ENCODE peak calls at places on chromosomes 2 and 18, in eight cellular contexts. One of them, this sample, is unnamed.
A peak's percentile ranks its signal among the peaks of the same experiment; 100 is the strongest.

GRCh38 chr2:219758907-219759680 is 131.7 kb downstream of the SLC4A3 start:
- DNase-seq in endothelial cell: no peak
- DNase-seq in AG10803: no peak
- DNase-seq in renal cortical epithelial cell: no peak
- DNase-seq in heart right ventricle: no peak
- DNase-seq in KBM-7: no peak
- DNase-seq in right lobe of liver: no peak
- DNase-seq in Daoy: no peak
- DNase-seq in this sample: no peak

GRCh38 chr18:1760901-1761300 is 810.4 kb downstream of the METTL4 start:
- DNase-seq in right lobe of liver: no peak
- DNase-seq in AG10803: no peak
- DNase-seq in heart right ventricle: no peak
- DNase-seq in endothelial cell: no peak
- DNase-seq in KBM-7: no peak
- DNase-seq in renal cortical epithelial cell: no peak
- DNase-seq in Daoy: no peak
- DNase-seq in this sample: no peak

GRCh38 chr2:159903404-159904126 is 105.6 kb upstream of the CD302 start:
- DNase-seq in AG10803: peak; percentile 23
- DNase-seq in right lobe of liver: peak; percentile 54
- DNase-seq in Daoy: peak; percentile 59
- DNase-seq in endothelial cell: no peak
- DNase-seq in heart right ventricle: peak; percentile 12
- DNase-seq in renal cortical epithelial cell: no peak
- DNase-seq in KBM-7: no peak
- DNase-seq in this sample: peak; percentile 51

GRCh38 chr18:58280159-58280540 is 236.1 kb downstream of the NEDD4L start:
- DNase-seq in Daoy: no peak
- DNase-seq in KBM-7: no peak
- DNase-seq in endothelial cell: no peak
- DNase-seq in renal cortical epithelial cell: no peak
- DNase-seq in heart right ventricle: no peak
- DNase-seq in AG10803: no peak
- DNase-seq in right lobe of liver: peak; percentile 76
- DNase-seq in this sample: peak; percentile 74

GRCh38 chr2:226184940-226185575 is 614.6 kb downstream of the IRS1 start:
- DNase-seq in renal cortical epithelial cell: no peak
- DNase-seq in heart right ventricle: peak; percentile 12
- DNase-seq in AG10803: peak; percentile 65
- DNase-seq in Daoy: peak; percentile 25
- DNase-seq in KBM-7: no peak
- DNase-seq in endothelial cell: no peak
- DNase-seq in right lobe of liver: no peak
- DNase-seq in this sample: no peak

GRCh38 chr2:64312622-64312948 is 141.4 kb upstream of the LGALSL start:
- DNase-seq in Daoy: no peak
- DNase-seq in KBM-7: no peak
- DNase-seq in renal cortical epithelial cell: no peak
- DNase-seq in heart right ventricle: no peak
- DNase-seq in right lobe of liver: no peak
- DNase-seq in endothelial cell: no peak
- DNase-seq in AG10803: no peak
- DNase-seq in this sample: no peak

GRCh38 chr2:36615214-36615613 is 17.2 kb upstream of the FEZ2 start:
- DNase-seq in renal cortical epithelial cell: peak; percentile 16
- DNase-seq in AG10803: peak; percentile 56
- DNase-seq in heart right ventricle: no peak
- DNase-seq in Daoy: peak; percentile 68
- DNase-seq in right lobe of liver: no peak
- DNase-seq in KBM-7: no peak
- DNase-seq in endothelial cell: no peak
- DNase-seq in this sample: no peak

GRCh38 chr2:6865346-6866238 is at the start of gene CMPK2:
- DNase-seq in Daoy: peak; percentile 72
- DNase-seq in renal cortical epithelial cell: no peak
- DNase-seq in heart right ventricle: peak; percentile 76
- DNase-seq in right lobe of liver: peak; percentile 82
- DNase-seq in endothelial cell: peak; percentile 58
- DNase-seq in KBM-7: peak; percentile 74
- DNase-seq in AG10803: peak; percentile 9
- DNase-seq in this sample: peak; percentile 80

GRCh38 chr18:38940475-38940862 is 1374.9 kb upstream of the CELF4 start:
- DNase-seq in heart right ventricle: no peak
- DNase-seq in Daoy: no peak
- DNase-seq in KBM-7: no peak
- DNase-seq in AG10803: no peak
- DNase-seq in right lobe of liver: no peak
- DNase-seq in endothelial cell: no peak
- DNase-seq in renal cortical epithelial cell: no peak
- DNase-seq in this sample: no peak

GRCh38 chr2:10499275-10499907 is 51.3 kb upstream of the ODC1 start:
- DNase-seq in heart right ventricle: no peak
- DNase-seq in Daoy: no peak
- DNase-seq in AG10803: no peak
- DNase-seq in KBM-7: no peak
- DNase-seq in endothelial cell: no peak
- DNase-seq in renal cortical epithelial cell: peak; percentile 42
- DNase-seq in right lobe of liver: no peak
- DNase-seq in this sample: peak; percentile 8

GRCh38 chr2:9944330-9944758 is 7.1 kb upstream of the GRHL1 start:
- DNase-seq in AG10803: peak; percentile 60
- DNase-seq in endothelial cell: no peak
- DNase-seq in heart right ventricle: no peak
- DNase-seq in right lobe of liver: no peak
- DNase-seq in renal cortical epithelial cell: no peak
- DNase-seq in Daoy: no peak
- DNase-seq in KBM-7: no peak
- DNase-seq in this sample: no peak

GRCh38 chr2:6082619-6083018 is 390.4 kb downstream of the SOX11 start:
- DNase-seq in heart right ventricle: no peak
- DNase-seq in AG10803: no peak
- DNase-seq in endothelial cell: no peak
- DNase-seq in renal cortical epithelial cell: no peak
- DNase-seq in KBM-7: no peak
- DNase-seq in right lobe of liver: no peak
- DNase-seq in Daoy: no peak
- DNase-seq in this sample: no peak

This sample was measured in left lobe of liver.